ENCODE peak calls at places on chromosomes 11 and 22, in five cellular contexts. K is K562, T is HepG2, S is A549, L is H1. A is an unnamed sample. For H3K9me3, the result is how much of the 10 kb centered on the place peaks cover.

GRCh38 chr11:6606471-6607189 is 3.1 kb downstream of the ILK start:
- DNase-seq in K (peak), T (peak), S (peak), L (peak), A (peak)

GRCh38 chr11:43992834-43993637 is 50.6 kb downstream of the C11orf96 start:
- DNase-seq in K (no peak), T (no peak), S (no peak), L (no peak), A (no peak)

GRCh38 chr11:2287102-2287501 is 14.6 kb downstream of the C11orf21 start:
- DNase-seq in K (no peak), T (no peak), S (no peak), L (no peak), A (no peak)

GRCh38 chr11:69541501-69542313 is 60.2 kb downstream of the LINC01488 start:
- DNase-seq in K (no peak), T (peak), S (peak), L (no peak), A (no peak)

GRCh38 chr11:70642301-70642700 is 244.0 kb downstream of the CTTN start:
- DNase-seq in K (no peak), T (no peak), S (no peak), L (no peak), A (no peak)

GRCh38 chr22:23306926-23307325 is 126.6 kb downstream of the BCR start:
- DNase-seq in K (no peak), T (no peak), S (no peak), L (no peak), A (no peak)

GRCh38 chr11:116072776-116073175 is 568.6 kb upstream of the CADM1 start:
- DNase-seq in K (peak), T (no peak), S (no peak), L (no peak), A (no peak)

GRCh38 chr11:86811637-86812321 is 11.4 kb downstream of the PRSS23 start:
- DNase-seq in K (no peak), T (no peak), S (peak), L (no peak), A (peak)

GRCh38 chr22:16609548-16610261 is 17.1 kb upstream of the CCT8L2 start:
- DNase-seq in K (peak), T (no peak), S (no peak), L (no peak), A (no peak)

GRCh38 chr11:1327064-1327460 is 17.6 kb upstream of the TOLLIP start:
- DNase-seq in K (no peak), T (no peak), S (no peak), L (no peak), A (no peak)

GRCh38 chr11:66227700-66228099 is 40.7 kb upstream of the RAB1B start:
- DNase-seq in K (no peak), T (no peak), S (no peak), L (no peak), A (no peak)

GRCh38 chr11:120652705-120653335 is 141.3 kb downstream of the GRIK4 start:
- DNase-seq in K (no peak), T (no peak), S (no peak), L (no peak), A (no peak)

GRCh38 chr11:87851234-87851633 is 324.0 kb downstream of the RAB38 start:
- DNase-seq in K (no peak), T (no peak), S (no peak), L (no peak), A (no peak)

GRCh38 chr11:57144075-57144474 is 37.7 kb upstream of the LRRC55 start:
- DNase-seq in K (no peak), T (no peak), S (no peak), L (no peak), A (no peak)

GRCh38 chr22:39723463-39723862 is 152.9 kb downstream of the CACNA1I start:
- DNase-seq in K (no peak), T (no peak), S (no peak), L (no peak), A (no peak)

GRCh38 chr11:134663506-134664313 is 251.7 kb upstream of the B3GAT1 start:
- DNase-seq in K (no peak), T (no peak), S (no peak), L (no peak), A (no peak)

GRCh38 chr22:43263645-43264514 is 76.9 kb upstream of the TTLL12 start:
- DNase-seq in K (peak), T (peak), S (no peak), L (no peak), A (peak)

GRCh38 chr11:3824714-3825472 is 15.9 kb downstream of the RHOG start:
- DNase-seq in K (peak), T (peak), S (peak), L (peak), A (peak)

GRCh38 chr11:93525601-93526000 is 17.6 kb downstream of the SMCO4 start:
- DNase-seq in K (no peak), T (no peak), S (no peak), L (no peak), A (no peak)

GRCh38 chr11:110311783-110312578 is 15.6 kb upstream of the RDX start:
- DNase-seq in K (peak), T (no peak), S (no peak), L (no peak), A (peak)

GRCh38 chr11:7592706-7593105 is 78.9 kb downstream of the PPFIBP2 start:
- DNase-seq in K (no peak), T (no peak), S (no peak), L (no peak), A (no peak)

GRCh38 chr11:131458421-131458820 is 88.0 kb downstream of the NTM start:
- DNase-seq in K (no peak), T (no peak), S (no peak), L (no peak), A (no peak)

GRCh38 chr22:20526628-20527355 is 19.4 kb downstream of the MED15 start:
- DNase-seq in K (peak), T (no peak), S (no peak), L (no peak), A (peak)

GRCh38 chr11:61694971-61695706 is 14.9 kb downstream of the DAGLA start:
- DNase-seq in K (no peak), T (peak), S (no peak), L (no peak), A (no peak)

GRCh38 chr11:71434576-71435130 is 13.5 kb downstream of the DHCR7 start:
- DNase-seq in K (no peak), T (no peak), S (no peak), L (no peak), A (no peak)

GRCh38 chr11:78231962-78232459 is 43.3 kb downstream of the USP35 start:
- DNase-seq in K (no peak), T (no peak), S (no peak), L (no peak), A (no peak)

GRCh38 chr22:46761017-46761416 is 1.4 kb upstream of the TBC1D22A start:
- DNase-seq in K (no peak), T (no peak), S (no peak), L (no peak), A (no peak)
- H3K4me2 ChIP-seq in K (peak), T (peak), S (peak), L (peak), A (peak)

DNA sequence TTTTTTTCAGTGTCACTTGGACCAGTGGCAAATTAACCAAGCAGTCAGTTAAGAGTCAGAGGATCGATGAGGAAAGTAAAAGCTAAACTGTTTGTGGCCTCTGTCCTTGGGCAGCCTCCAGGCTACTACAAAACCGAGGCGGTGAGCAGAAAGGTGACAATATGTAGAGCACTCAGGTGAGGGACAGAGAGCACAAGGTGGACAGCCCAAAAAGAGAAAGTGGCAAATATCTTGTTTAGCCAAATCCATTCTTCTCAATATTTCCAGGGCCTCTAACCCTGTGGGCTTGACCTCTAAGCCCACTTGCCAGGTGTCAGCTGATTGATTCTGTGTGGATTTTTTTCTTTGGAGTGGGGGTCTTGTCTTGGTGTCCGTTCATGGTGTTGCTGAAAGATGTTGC is 4202.2 kb upstream of the OR11H1 start:
- DNase-seq in K (no peak), T (no peak), S (no peak), L (no peak), A (no peak)
- H3K9me3 ChIP-seq in K (under half), T (half or more), S (under half), L (under half), A (under half)

DNA sequence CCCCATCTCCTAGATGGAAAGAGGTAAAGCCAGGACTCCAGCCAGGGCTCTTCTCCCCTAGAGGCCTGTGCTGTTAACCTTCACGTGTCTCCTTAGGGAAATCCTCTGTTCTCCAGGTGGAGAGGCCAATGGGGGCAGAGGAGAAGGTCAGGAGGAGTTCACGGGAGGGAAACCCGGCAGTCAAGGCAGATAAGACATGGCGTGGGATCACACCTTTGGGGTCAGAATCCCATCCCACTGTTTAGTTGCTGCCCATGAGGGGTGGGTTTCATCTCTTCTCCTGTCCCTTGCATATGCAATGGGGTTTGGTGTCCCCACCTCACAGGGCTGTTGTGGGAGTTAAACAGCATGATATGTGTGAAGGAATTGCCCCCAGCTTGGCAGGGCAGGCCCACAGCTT is 469.7 kb downstream of the TBC1D22A start:
- DNase-seq in K (no peak), T (no peak), S (no peak), L (no peak), A (no peak)
- TF ChIP-seq JUN in K (no peak), T (no peak), S (no peak), L (no peak), A (no peak)

DNA sequence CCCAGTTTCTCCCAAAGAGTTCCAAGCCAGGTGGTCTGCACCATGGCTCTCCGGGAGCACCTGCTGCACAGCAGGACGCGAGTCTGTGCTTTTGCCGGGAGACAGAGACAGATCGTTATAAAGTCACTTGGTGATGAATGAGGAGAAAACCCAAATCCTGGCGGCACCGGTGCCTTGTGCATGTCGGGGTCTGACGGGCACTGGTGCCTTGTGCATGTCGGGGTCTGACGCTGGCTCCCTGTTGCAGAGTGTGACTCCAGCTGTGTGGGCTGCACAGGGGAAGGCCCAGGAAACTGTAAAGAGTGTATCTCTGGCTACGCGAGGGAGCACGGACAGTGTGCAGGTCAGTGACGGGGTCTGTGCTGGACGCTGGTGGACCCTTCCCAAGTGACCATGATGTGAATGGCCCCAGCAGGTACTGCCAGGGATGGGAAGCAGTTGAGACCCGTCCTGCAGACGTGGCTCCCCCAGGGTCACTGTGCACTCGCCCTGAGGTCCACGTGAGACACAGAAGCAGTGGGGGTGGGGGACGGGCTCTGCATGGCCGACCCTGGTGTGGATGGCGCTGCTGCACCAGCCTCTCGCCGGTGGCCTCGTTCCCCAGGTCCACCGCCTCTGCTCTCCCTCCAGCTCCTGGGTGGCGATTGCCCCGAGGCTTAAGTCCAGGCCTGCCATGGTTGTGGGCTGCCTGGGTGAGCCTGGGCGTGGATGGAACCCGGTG is 5.8 kb downstream of the CRELD2 start:
- DNase-seq in K (no peak), T (no peak), S (no peak), L (no peak), A (no peak)
- H3K4me2 ChIP-seq in K (no peak), T (no peak), S (no peak), L (no peak), A (no peak)

DNA sequence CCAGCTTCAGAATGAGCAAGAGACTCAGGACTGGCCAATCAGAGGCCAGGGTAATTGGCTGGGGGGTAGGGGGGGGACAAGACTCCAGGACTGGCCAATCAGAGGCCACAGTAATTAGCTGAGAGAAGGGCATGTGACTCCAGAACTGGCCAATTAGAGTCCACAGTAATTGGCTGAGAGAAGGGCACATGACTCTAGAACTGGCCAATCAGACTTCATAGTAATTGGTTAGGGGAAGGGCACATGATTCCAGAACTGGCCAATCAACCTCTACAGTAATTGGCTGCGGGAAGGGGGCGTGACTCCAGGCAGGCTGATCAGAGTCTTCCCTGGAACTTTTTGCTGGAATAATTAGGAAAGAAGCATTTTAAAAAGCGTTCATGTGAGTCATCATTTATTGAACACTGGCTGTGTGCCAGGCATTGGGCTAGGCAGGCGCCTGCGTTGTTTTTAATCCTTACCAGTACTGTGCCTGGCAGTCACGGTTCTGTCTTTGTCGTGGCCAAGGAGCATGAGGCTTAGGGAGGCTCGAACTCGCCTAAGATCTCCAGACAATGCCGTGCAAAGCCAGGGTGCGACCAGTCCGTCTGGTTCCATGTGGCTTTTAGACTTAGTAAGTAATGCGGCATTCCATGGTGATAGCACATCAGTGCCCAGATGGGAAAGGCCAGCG is 508.1 kb downstream of the TBC1D22A start:
- DNase-seq in K (peak), T (no peak), S (no peak), L (no peak), A (no peak)
- H3K9me3 ChIP-seq in K (under half), T (under half), S (under half), L (half or more), A (under half)

GRCh38 chr11:47991266-47991830 is 11.0 kb downstream of the PTPRJ start:
- DNase-seq in K (no peak), T (no peak), S (no peak), L (no peak), A (peak)

GRCh38 chr11:47991894-47992293 is 11.5 kb downstream of the PTPRJ start:
- DNase-seq in K (no peak), T (no peak), S (no peak), L (no peak), A (no peak)

GRCh38 chr11:47987310-47987709 is 7.0 kb downstream of the PTPRJ start:
- DNase-seq in K (no peak), T (no peak), S (no peak), L (no peak), A (no peak)

GRCh38 chr11:47987781-47988180 is 7.4 kb downstream of the PTPRJ start:
- DNase-seq in K (no peak), T (no peak), S (no peak), L (no peak), A (no peak)

DNA sequence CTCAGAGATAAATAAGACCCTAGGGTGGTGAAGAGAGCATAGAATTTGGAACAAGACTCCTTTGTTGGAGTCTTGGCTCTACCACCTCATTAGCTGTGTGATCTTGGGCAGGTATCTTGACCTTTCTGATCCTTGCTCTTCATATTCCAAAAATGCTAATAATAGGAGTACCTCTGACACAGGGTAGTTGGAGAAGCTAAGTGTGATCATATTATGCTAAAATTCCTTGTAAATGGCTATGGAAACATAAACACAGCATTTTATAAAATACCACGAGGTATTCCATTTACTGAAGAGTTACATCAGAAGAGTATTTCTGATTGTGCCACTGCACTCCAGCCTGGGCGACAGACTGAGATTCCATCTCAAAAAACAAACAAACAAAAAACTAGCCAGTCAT is 9.4 kb downstream of the PTPRJ start:
- DNase-seq in K (no peak), T (no peak), S (no peak), L (no peak), A (no peak)
- TF ChIP-seq JUN in K (no peak), T (no peak), S (no peak), L (no peak), A (no peak)

DNA sequence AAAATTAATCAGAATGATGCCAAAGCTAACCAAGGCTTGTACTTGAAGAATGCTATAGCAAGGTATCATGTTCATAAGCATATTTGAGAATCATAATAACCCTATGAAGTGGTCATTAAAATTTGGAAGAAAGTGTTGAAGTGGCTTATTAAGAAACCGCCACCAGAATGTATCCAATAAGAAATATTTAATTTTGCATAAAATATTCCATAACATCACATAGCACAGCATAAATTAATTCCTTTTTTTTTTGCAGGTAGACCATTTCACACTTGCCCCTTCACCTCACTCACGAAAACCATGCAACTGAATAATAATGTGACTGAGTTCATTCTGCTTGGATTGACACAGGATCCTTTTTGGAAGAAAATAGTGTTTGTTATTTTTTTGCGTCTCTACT is at the start of gene OR4C16:
- DNase-seq in K (no peak), T (no peak), S (no peak), L (no peak), A (no peak)
- H3K4me2 ChIP-seq in K (no peak), T (no peak), S (no peak), L (no peak), A (no peak)

DNA sequence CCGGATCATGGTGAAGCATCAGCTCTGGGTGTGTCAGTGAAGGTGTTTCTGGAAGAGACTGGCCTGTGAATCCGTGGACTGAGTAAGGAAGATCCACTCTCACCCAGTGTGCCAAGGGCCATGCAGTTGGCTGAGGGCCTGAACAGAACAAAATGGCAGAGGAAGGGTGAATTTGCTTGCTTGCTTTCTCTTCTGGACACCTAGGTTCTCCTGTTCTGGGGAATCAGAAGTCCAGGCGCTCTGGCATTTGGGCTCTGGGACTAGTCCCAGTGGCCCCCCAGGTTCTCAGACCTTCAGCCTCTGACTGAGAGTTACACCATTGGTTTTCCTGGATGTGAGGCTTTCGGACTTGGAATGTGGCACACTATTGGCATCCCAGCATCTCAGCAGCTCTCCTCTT is 1170.8 kb downstream of the TBC1D22A start:
- DNase-seq in K (no peak), T (no peak), S (no peak), L (no peak), A (no peak)
- H3K9me3 ChIP-seq in K (under half), T (under half), S (under half), L (half or more), A (under half)